ENCODE peak calls at places on chromosomes 7 and 10, in four cellular contexts. D is body of pancreas, L is adrenal gland, X is GM23338. W is an unnamed sample.

GRCh38 chr7:156458011-156458410 is 182.6 kb upstream of the RNF32 start:
- DNase-seq in D (no peak), L (no peak), X (no peak), W (no peak)

GRCh38 chr10:86391236-86391840 is 24.7 kb upstream of the GRID1 start:
- DNase-seq in D (no peak), L (no peak), X (no peak), W (no peak)

GRCh38 chr10:100508691-100509150 is 10.9 kb downstream of the SEC31B start:
- DNase-seq in D (no peak), L (no peak), X (peak; percentile 91), W (no peak)

GRCh38 chr10:91247360-91248111 is 27.1 kb downstream of the PCGF5 start:
- DNase-seq in D (no peak), L (no peak), X (peak; percentile 28), W (no peak)

GRCh38 chr10:78623577-78624215 is 445.1 kb upstream of the ZMIZ1 start:
- DNase-seq in D (no peak), L (peak; percentile 75), X (no peak), W (peak; percentile 55)

GRCh38 chr10:123097039-123097438 is 38.7 kb upstream of the HMX3 start:
- DNase-seq in D (no peak), L (no peak), X (no peak), W (no peak)

GRCh38 chr7:17123020-17123419 is 175.4 kb upstream of the AHR start:
- DNase-seq in D (no peak), L (peak; percentile 12), X (no peak), W (peak; percentile 82)

GRCh38 chr7:41006591-41006990 is 696.3 kb downstream of the INHBA start:
- DNase-seq in D (no peak), L (no peak), X (no peak), W (no peak)

GRCh38 chr7:86745019-86745745 is 101.5 kb downstream of the GRM3 start:
- DNase-seq in D (peak; percentile 31), L (no peak), X (no peak), W (no peak)

GRCh38 chr10:102504179-102504975 is 605 bp downstream of the SUFU start:
- DNase-seq in D (peak; percentile 30), L (peak; percentile 46), X (peak; percentile 85), W (no peak)

GRCh38 chr7:117066668-117067067 is 113.4 kb downstream of the ST7 start:
- DNase-seq in D (no peak), L (no peak), X (no peak), W (peak; percentile 1)

GRCh38 chr7:117067322-117067721 is 114.0 kb downstream of the ST7 start:
- DNase-seq in D (no peak), L (no peak), X (no peak), W (no peak)

GRCh38 chr7:117069379-117069778 is 116.1 kb downstream of the ST7 start:
- DNase-seq in D (no peak), L (no peak), X (no peak), W (no peak)

GRCh38 chr7:117071597-117071996 is 118.3 kb downstream of the ST7 start:
- DNase-seq in D (no peak), L (no peak), X (no peak), W (no peak)

GRCh38 chr7:117068511-117069155 is 115.3 kb downstream of the ST7 start:
- DNase-seq in D (peak; percentile 45), L (peak; percentile 18), X (peak; percentile 17), W (no peak)
- H3K4me3 ChIP-seq in D (no peak overlapping the region), L (no peak overlapping the region), X (no peak overlapping the region), W (no peak overlapping the region)

DNA sequence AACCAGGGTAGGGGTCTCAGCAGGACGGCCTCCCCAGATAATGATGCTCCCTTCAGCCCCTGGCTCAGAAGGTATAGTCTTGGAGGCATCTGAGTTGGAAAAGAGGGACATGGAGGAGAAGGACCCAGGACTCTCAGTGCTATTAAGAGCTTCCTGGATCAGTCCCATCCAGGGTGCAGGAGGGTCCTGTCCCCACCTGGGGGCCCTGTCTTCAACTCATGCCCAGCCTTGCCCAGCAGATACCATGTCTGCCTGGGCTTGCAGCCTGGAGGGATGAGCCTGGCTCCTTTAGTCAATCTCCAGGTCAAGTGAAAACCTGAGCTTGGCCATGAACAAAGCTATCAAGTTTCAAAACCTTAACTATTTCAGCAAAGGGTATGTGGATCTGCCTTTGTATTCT is 67.6 kb downstream of the PRTFDC1 start:
- DNase-seq in D (no peak), L (no peak), X (peak; percentile 42), W (no peak)
- TF ChIP-seq CTCF in D (no peak), L (no peak), X (peak; percentile 34), W (no peak)

DNA sequence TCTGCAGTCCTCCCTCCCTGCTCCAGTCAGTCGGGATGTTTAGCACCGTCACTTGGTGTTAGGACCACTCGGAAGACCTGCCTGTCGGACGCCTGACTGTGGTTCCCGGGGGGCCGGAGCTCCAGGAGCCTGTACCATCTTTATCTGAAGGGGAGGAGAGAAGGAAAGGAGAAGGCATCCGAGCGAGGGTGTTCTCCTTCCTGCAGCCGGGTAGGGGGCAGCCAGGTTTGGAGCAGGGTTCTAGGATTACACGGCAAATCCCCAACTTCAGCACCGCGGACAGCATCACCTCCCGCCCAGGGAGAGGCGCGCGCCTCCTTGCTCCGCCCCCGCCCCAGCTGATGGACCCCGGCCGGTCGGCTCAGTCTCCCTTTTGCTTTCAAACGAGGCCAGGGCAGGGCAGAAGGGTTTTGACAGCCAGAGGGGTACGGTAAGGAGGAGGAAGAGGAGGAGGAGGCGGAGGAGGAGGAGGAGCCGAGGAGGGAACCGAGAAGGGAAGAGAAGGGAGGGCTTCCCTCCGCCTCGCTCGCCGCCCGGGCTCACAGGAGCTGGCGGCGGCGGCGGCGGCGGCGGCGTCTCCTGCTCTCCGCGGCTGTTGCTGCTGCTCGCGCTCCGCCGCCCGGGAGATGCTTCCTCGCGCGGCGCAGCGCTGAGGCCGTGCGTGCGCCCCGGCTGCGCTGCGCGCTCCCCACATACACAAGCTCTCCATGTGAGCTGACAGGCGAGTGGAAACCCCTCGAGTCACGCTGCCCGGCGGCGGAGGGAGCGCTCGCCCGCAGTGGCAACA is 743 bp upstream of the CNTNAP2 start:
- DNase-seq in D (peak; percentile 43), L (peak; percentile 66), X (peak; percentile 93), W (no peak)
- H3K4me3 ChIP-seq in D (peak overlapping the region; percentile 21), L (peak overlapping the region; percentile 50), X (peak overlapping the region; percentile 70), W (peak overlapping the region; percentile 52)

GRCh38 chr10:132876967-132877366 is 65.4 kb downstream of the CFAP46 start:
- DNase-seq in D (no peak), L (no peak), X (no peak), W (no peak)

GRCh38 chr10:132878091-132878729 is 64.2 kb downstream of the CFAP46 start:
- DNase-seq in D (no peak), L (no peak), X (no peak), W (no peak)

GRCh38 chr10:132877473-132877872 is 64.9 kb downstream of the CFAP46 start:
- DNase-seq in D (no peak), L (no peak), X (no peak), W (no peak)

GRCh38 chr10:132875435-132875834 is 66.9 kb downstream of the CFAP46 start:
- DNase-seq in D (no peak), L (no peak), X (no peak), W (no peak)

GRCh38 chr10:132876131-132876860 is 66.1 kb downstream of the CFAP46 start:
- DNase-seq in D (no peak), L (no peak), X (no peak), W (no peak)
- TF ChIP-seq CTCF in D (no peak), L (no peak), X (no peak), W (no peak)

GRCh38 chr7:50312176-50312575 is 7.7 kb downstream of the IKZF1 start:
- DNase-seq in D (no peak), L (no peak), X (no peak), W (no peak)
- H3K4me3 ChIP-seq in D (no peak overlapping the region), L (no peak overlapping the region), X (no peak overlapping the region), W (no peak overlapping the region)

DNA sequence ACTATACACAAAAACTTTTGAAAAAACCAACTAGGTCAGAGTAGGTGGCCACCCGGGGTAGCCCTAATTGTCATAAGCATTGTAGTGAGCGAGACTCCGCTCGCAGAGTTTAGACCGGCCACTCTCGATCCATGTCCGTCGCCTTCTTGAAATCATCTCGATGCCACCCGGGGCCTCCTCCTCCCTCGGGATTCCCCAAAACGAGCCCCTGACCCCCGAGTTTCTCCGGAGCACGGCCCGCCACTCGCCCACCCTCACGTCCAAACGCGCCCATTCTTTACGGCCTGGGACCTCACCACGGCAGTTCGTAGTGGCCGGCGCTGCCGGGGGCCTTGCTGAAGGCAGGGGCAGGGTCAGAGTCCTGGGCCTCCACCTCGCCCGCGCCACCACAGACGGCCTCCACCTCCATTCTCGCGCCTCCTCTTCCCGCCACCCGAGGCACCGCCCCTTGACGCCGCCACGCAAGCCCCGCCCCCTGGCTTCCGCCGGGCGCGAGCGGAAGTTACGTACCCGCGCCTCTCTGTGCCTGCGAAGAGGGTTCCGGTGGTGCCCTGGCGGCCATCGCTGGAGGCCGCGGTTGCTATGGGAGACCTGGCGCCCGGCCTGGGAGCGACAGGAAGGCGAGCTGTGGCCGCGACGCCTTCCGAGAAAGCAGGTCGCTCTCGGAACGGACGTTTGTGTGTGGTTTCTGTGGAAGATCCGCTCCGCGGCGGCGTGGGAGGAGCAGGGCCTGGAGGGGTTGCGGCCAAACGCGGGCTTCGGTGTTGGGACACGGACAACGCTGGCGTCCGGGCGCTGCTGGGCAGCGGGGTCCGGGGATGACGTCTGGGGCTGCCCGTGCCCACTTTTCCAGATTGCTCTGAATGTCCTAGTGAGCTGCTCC is at the start of gene RFC2:
- DNase-seq in D (peak; percentile 98), L (peak; percentile 97), X (peak; percentile 97), W (peak; percentile 75)
- TF ChIP-seq CTCF in D (no peak), L (peak; percentile 81), X (no peak), W (peak; percentile 32)

GRCh38 chr10:43403911-43404674 is 4.9 kb downstream of the HNRNPF start:
- DNase-seq in D (no peak), L (no peak), X (no peak), W (no peak)
- H3K4me3 ChIP-seq in D (no peak overlapping the region), L (no peak overlapping the region), X (peak overlapping the region; percentile 86), W (no peak overlapping the region)

GRCh38 chr10:25808372-25808771 is 125.7 kb upstream of the MYO3A start:
- DNase-seq in D (no peak), L (no peak), X (no peak), W (no peak)

GRCh38 chr10:25805986-25806385 is 128.0 kb upstream of the MYO3A start:
- DNase-seq in D (no peak), L (no peak), X (no peak), W (no peak)

DNA sequence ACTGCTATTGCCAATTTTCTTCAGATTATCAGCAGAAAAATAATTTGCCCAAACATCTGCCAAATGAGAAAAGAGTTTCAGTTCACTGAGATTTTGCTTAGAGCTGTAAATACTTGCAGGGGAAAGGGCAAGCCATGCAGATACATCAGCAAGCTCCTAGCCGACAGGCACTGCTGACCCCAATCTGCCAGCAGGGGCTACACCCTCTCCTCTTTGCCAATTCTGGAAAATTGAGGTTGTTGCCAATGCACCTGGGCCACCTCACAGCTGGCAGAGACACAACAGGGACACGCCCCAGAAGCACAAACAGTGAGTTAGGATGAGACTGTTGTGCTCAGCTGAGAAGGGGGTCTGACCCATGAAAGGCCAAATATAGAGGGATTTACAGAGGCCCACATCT is 129.5 kb upstream of the MYO3A start:
- DNase-seq in D (no peak), L (no peak), X (no peak), W (no peak)
- TF ChIP-seq CTCF in D (no peak), L (no peak), X (peak; percentile 19), W (no peak)